ENCODE peak calls at places on chromosome 1, in seven cellular contexts. P, J, O, T, X, W and D are unnamed samples.

GRCh38 chr1:200410566-200410878 is 686 bp upstream of the ZNF281 start:
- DNase-seq in P (no peak), J (peak; percentile 29), O (no peak), T (no peak), X (no peak), W (peak; percentile 36), D (no peak)

GRCh38 chr1:200917291-200917817 is 22.7 kb downstream of the INAVA start:
- DNase-seq in P (no peak), J (peak; percentile 81), O (no peak), T (no peak), X (no peak), W (no peak), D (peak; percentile 36)

GRCh38 chr1:100793661-100794060 is 74.1 kb downstream of the VCAM1 start:
- DNase-seq in P (no peak), J (no peak), O (no peak), T (no peak), X (no peak), W (no peak), D (no peak)

GRCh38 chr1:27004471-27005165 is 8.0 kb downstream of the TENT5B start:
- DNase-seq in P (no peak), J (peak; percentile 61), O (no peak), T (no peak), X (no peak), W (no peak), D (no peak)

GRCh38 chr1:71823656-71824159 is 458.6 kb downstream of the NEGR1 start:
- DNase-seq in P (no peak), J (no peak), O (no peak), T (no peak), X (no peak), W (no peak), D (no peak)

GRCh38 chr1:220272841-220273090 is 513 bp upstream of the RAB3GAP2 start:
- DNase-seq in P (no peak), J (no peak), O (no peak), T (no peak), X (no peak), W (no peak), D (no peak)

GRCh38 chr1:114700026-114700600 is 4.8 kb upstream of the AMPD1 start:
- DNase-seq in P (no peak), J (no peak), O (no peak), T (no peak), X (no peak), W (no peak), D (no peak)

GRCh38 chr1:239387304-239388231 is 1.2 kb downstream of the CHRM3 start:
- DNase-seq in P (no peak), J (peak; percentile 43), O (no peak), T (no peak), X (peak; percentile 26), W (no peak), D (peak; percentile 70)

GRCh38 chr1:38075191-38075590 is 28.6 kb upstream of the POU3F1 start:
- DNase-seq in P (no peak), J (no peak), O (no peak), T (no peak), X (no peak), W (no peak), D (no peak)

GRCh38 chr1:16149146-16149545 is 6.7 kb downstream of the EPHA2 start:
- DNase-seq in P (no peak), J (no peak), O (no peak), T (no peak), X (no peak), W (no peak), D (no peak)

GRCh38 chr1:238658766-238659165 is 727.6 kb upstream of the CHRM3 start:
- DNase-seq in P (no peak), J (peak; percentile 28), O (no peak), T (no peak), X (no peak), W (no peak), D (no peak)